ENCODE peak calls at places on chromosomes 5 and 9, in seven cellular contexts. I, J, K, G, C, U and X are unnamed samples.

GRCh38 chr5:34630596-34630995 is 25.5 kb upstream of the RAI14 start:
- DNase-seq in I (no peak), J (no peak), K (no peak), G (no peak), C (no peak), U (no peak), X (no peak)

GRCh38 chr5:180097163-180097894 is 25.8 kb upstream of the RNF130 start:
- DNase-seq in I (no peak), J (no peak), K (no peak), G (no peak), C (no peak), U (no peak), X (no peak)

GRCh38 chr5:146514575-146514974 is 1.4 kb downstream of the GPR151 start:
- DNase-seq in I (no peak), J (no peak), K (no peak), G (no peak), C (no peak), U (no peak), X (no peak)

GRCh38 chr5:68224561-68225187 is 9.1 kb downstream of the PIK3R1 start:
- DNase-seq in I (no peak), J (no peak), K (no peak), G (no peak), C (peak; percentile 67), U (no peak), X (no peak)

GRCh38 chr9:21994526-21994995 is at the start of gene CDKN2B-AS1:
- DNase-seq in I (peak; percentile 47), J (peak; percentile 77), K (peak; percentile 55), G (peak; percentile 51), C (peak; percentile 75), U (no peak), X (peak; percentile 47)

GRCh38 chr9:82903503-82903902 is 159.4 kb downstream of the RASEF start:
- DNase-seq in I (no peak), J (no peak), K (no peak), G (no peak), C (peak; percentile 4), U (no peak), X (no peak)

GRCh38 chr9:129208191-129209091 is 30.4 kb upstream of the IER5L start:
- DNase-seq in I (no peak), J (peak; percentile 40), K (peak; percentile 77), G (peak; percentile 52), C (no peak), U (no peak), X (peak; percentile 25)

GRCh38 chr9:7192266-7192665 is 434.5 kb downstream of the KDM4C start:
- DNase-seq in I (no peak), J (no peak), K (no peak), G (no peak), C (no peak), U (no peak), X (no peak)

GRCh38 chr9:14412778-14413177 is 98.8 kb upstream of the NFIB start:
- DNase-seq in I (no peak), J (no peak), K (no peak), G (no peak), C (no peak), U (no peak), X (no peak)

GRCh38 chr5:172187118-172188032 is 649 bp downstream of the STK10 start:
- DNase-seq in I (peak; percentile 62), J (peak; percentile 93), K (peak; percentile 81), G (peak; percentile 35), C (peak; percentile 69), U (no peak), X (peak; percentile 89)

GRCh38 chr5:54895816-54896341 is 89.5 kb downstream of the ESM1 start:
- DNase-seq in I (no peak), J (peak; percentile 42), K (no peak), G (peak; percentile 70), C (peak; percentile 51), U (peak; percentile 31), X (peak; percentile 59)

GRCh38 chr5:64587370-64587769 is 81.6 kb downstream of the RGS7BP start:
- DNase-seq in I (no peak), J (no peak), K (no peak), G (no peak), C (no peak), U (no peak), X (no peak)

GRCh38 chr9:83296123-83296522 is 233.2 kb upstream of the RASEF start:
- DNase-seq in I (no peak), J (no peak), K (no peak), G (peak; percentile 34), C (no peak), U (no peak), X (no peak)

GRCh38 chr5:109838157-109838556 is 148.4 kb downstream of the MAN2A1 start:
- DNase-seq in I (no peak), J (no peak), K (no peak), G (no peak), C (no peak), U (no peak), X (no peak)

GRCh38 chr5:141478321-141478945 is 2.7 kb downstream of the PCDHGC3 start:
- DNase-seq in I (no peak), J (peak; percentile 78), K (no peak), G (no peak), C (peak; percentile 44), U (no peak), X (peak; percentile 52)
- H3K4me3 ChIP-seq in I (peak overlapping the region; percentile 69), J (peak overlapping the region; percentile 50), K (no peak overlapping the region), G (no peak overlapping the region), C (peak overlapping the region; percentile 87), U (peak overlapping the region; percentile 58), X (peak overlapping the region; percentile 23)

GRCh38 chr5:147949711-147950573 is 43.6 kb upstream of the C5orf46 start:
- DNase-seq in I (no peak), J (peak; percentile 44), K (no peak), G (peak; percentile 62), C (peak; percentile 20), U (peak; percentile 11), X (peak; percentile 66)
- TF ChIP-seq CTCF in I (peak; percentile 60), J (peak; percentile 64), K (peak; percentile 47), G (peak; percentile 58), C (peak; percentile 60), U (peak; percentile 24), X (peak; percentile 36)

GRCh38 chr5:176542596-176543427 is 5.6 kb upstream of the RNF44 start:
- DNase-seq in I (no peak), J (no peak), K (peak; percentile 67), G (peak; percentile 79), C (no peak), U (no peak), X (no peak)

GRCh38 chr5:176540476-176540899 is 3.3 kb upstream of the RNF44 start:
- DNase-seq in I (no peak), J (no peak), K (no peak), G (no peak), C (no peak), U (no peak), X (no peak)

GRCh38 chr5:176540956-176541337 is 3.7 kb upstream of the RNF44 start:
- DNase-seq in I (no peak), J (no peak), K (peak; percentile 71), G (no peak), C (no peak), U (no peak), X (no peak)

GRCh38 chr5:176542135-176542595 is 5.0 kb upstream of the RNF44 start:
- DNase-seq in I (no peak), J (no peak), K (peak; percentile 81), G (no peak), C (no peak), U (no peak), X (no peak)

GRCh38 chr5:176541338-176542134 is 4.3 kb upstream of the RNF44 start:
- DNase-seq in I (peak; percentile 58), J (peak; percentile 69), K (peak; percentile 86), G (peak; percentile 73), C (no peak), U (no peak), X (peak; percentile 80)
- H3K4me3 ChIP-seq in I (no peak overlapping the region), J (peak overlapping the region; percentile 18), K (peak overlapping the region; percentile 79), G (no peak overlapping the region), C (no peak overlapping the region), U (no peak overlapping the region), X (no peak overlapping the region)

GRCh38 chr9:73689091-73689870 is 537.6 kb downstream of the ANXA1 start:
- DNase-seq in I (no peak), J (no peak), K (no peak), G (no peak), C (no peak), U (no peak), X (no peak)
- TF ChIP-seq CTCF in I (no peak), J (no peak), K (no peak), G (no peak), C (no peak), U (no peak), X (no peak)

GRCh38 chr9:114039484-114039883 is 38.6 kb downstream of the AMBP start:
- DNase-seq in I (no peak), J (no peak), K (peak; percentile 27), G (no peak), C (no peak), U (no peak), X (no peak)
- H3K4me3 ChIP-seq in I (no peak overlapping the region), J (no peak overlapping the region), K (no peak overlapping the region), G (no peak overlapping the region), C (no peak overlapping the region), U (no peak overlapping the region), X (no peak overlapping the region)

GRCh38 chr5:152146566-152146965 is 221.9 kb upstream of the GLRA1 start:
- DNase-seq in I (no peak), J (no peak), K (no peak), G (no peak), C (no peak), U (no peak), X (no peak)

GRCh38 chr5:152140391-152140790 is 215.7 kb upstream of the GLRA1 start:
- DNase-seq in I (no peak), J (no peak), K (no peak), G (no peak), C (no peak), U (no peak), X (no peak)

GRCh38 chr5:152142845-152143469 is 218.3 kb upstream of the GLRA1 start:
- DNase-seq in I (peak; percentile 37), J (peak; percentile 21), K (peak; percentile 77), G (peak; percentile 77), C (peak; percentile 33), U (peak; percentile 32), X (peak; percentile 46)

GRCh38 chr5:152144556-152144955 is 219.9 kb upstream of the GLRA1 start:
- DNase-seq in I (no peak), J (no peak), K (no peak), G (no peak), C (no peak), U (no peak), X (no peak)
- TF ChIP-seq CTCF in I (no peak), J (no peak), K (no peak), G (no peak), C (no peak), U (no peak), X (no peak)